ENCODE peak calls at places on chromosomes 7 and 10, in eight cellular contexts. M is K562, K is uterus, J is HCT116, O is A549, A is stomach, H is Peyer's patch, E is right lobe of liver. W is an unnamed sample.
A peak's percentile ranks its signal among the peaks of the same experiment; 100 is the strongest.

GRCh38 chr7:154429666-154430404 is 377.6 kb downstream of the DPP6 start:
- DNase-seq in E (no peak), K (no peak), A (no peak), O (no peak), M (no peak), J (no peak), H (no peak), W (no peak)

GRCh38 chr7:27184342-27185012 is 555 bp downstream of the HOXA11 start:
- DNase-seq in H (peak; percentile 64), A (peak; percentile 34), E (peak; percentile 38), K (peak; percentile 38), J (no peak), O (peak; percentile 51), M (no peak), W (no peak)

GRCh38 chr10:46518028-46518725 is 38.3 kb downstream of the GPRIN2 start:
- DNase-seq in H (peak; percentile 39), E (peak; percentile 36), O (no peak), A (peak; percentile 19), K (peak; percentile 7), J (no peak), M (no peak), W (no peak)

GRCh38 chr10:86363184-86363832 is 3.3 kb downstream of the GRID1 start:
- DNase-seq in H (peak; percentile 47), E (peak; percentile 45), K (no peak), M (peak; percentile 31), O (peak; percentile 58), J (no peak), A (peak; percentile 50), W (no peak)

GRCh38 chr7:45157653-45158401 is at the start of gene RAMP3:
- DNase-seq in H (no peak), J (no peak), K (no peak), A (no peak), M (peak; percentile 77), O (no peak), E (no peak), W (no peak)

GRCh38 chr10:131649609-131650008 is 251.2 kb upstream of the PPP2R2D start:
- DNase-seq in H (no peak), E (no peak), A (no peak), K (no peak), M (no peak), J (no peak), O (no peak), W (peak; percentile 40)

GRCh38 chr10:30671011-30671616 is 41.6 kb upstream of the LYZL2 start:
- DNase-seq in E (no peak), A (no peak), O (peak; percentile 84), M (peak; percentile 43), J (peak; percentile 65), K (peak; percentile 47), H (peak; percentile 67), W (peak; percentile 39)

GRCh38 chr10:123021517-123021916 is 12.7 kb downstream of the ACADSB start:
- DNase-seq in O (no peak), E (no peak), J (peak; percentile 29), A (no peak), H (no peak), M (no peak), K (no peak), W (no peak)

GRCh38 chr10:81981724-81982123 is 106.7 kb downstream of the NRG3 start:
- DNase-seq in E (no peak), A (no peak), H (no peak), M (no peak), O (no peak), J (no peak), K (no peak), W (no peak)

GRCh38 chr7:9921326-9921725 is 1052.3 kb upstream of the PHF14 start:
- DNase-seq in A (no peak), J (no peak), O (no peak), H (no peak), K (no peak), E (no peak), M (no peak), W (no peak)

GRCh38 chr7:18796216-18796615 is 300.7 kb downstream of the HDAC9 start:
- DNase-seq in E (no peak), A (no peak), H (no peak), M (no peak), O (no peak), K (no peak), J (no peak), W (no peak)

GRCh38 chr10:59801171-59801570 is 47.9 kb upstream of the MRLN start:
- DNase-seq in E (no peak), J (no peak), M (no peak), K (no peak), A (no peak), O (no peak), H (no peak), W (no peak)

GRCh38 chr7:120353171-120353570 is 80.2 kb downstream of the KCND2 start:
- DNase-seq in O (no peak), M (no peak), K (no peak), E (no peak), A (no peak), H (no peak), J (no peak), W (no peak)

GRCh38 chr7:105388373-105389089 is at the start of gene SRPK2:
- DNase-seq in A (peak; percentile 84), M (peak; percentile 97), E (peak; percentile 87), J (no peak), K (peak; percentile 68), H (peak; percentile 91), O (peak; percentile 81), W (peak; percentile 81)

GRCh38 chr7:117157121-117157870 is 165.6 kb downstream of the WNT2 start:
- DNase-seq in E (peak; percentile 79), H (peak; percentile 46), K (peak; percentile 44), A (no peak), J (no peak), M (no peak), O (peak; percentile 37), W (peak; percentile 56)

GRCh38 chr10:60819271-60819670 is 41.0 kb downstream of the CDK1 start:
- DNase-seq in J (no peak), A (no peak), O (no peak), H (no peak), E (no peak), M (no peak), K (no peak), W (no peak)

GRCh38 chr10:60821661-60822060 is 43.4 kb downstream of the CDK1 start:
- DNase-seq in K (no peak), H (no peak), E (no peak), A (no peak), M (no peak), J (no peak), O (no peak), W (no peak)

GRCh38 chr10:60817135-60817805 is 39.0 kb downstream of the CDK1 start:
- DNase-seq in A (no peak), E (no peak), M (no peak), O (no peak), H (no peak), K (no peak), J (no peak), W (peak; percentile 8)

GRCh38 chr10:60818134-60818770 is 40.0 kb downstream of the CDK1 start:
- DNase-seq in J (no peak), K (peak; percentile 72), E (no peak), A (no peak), O (no peak), M (no peak), H (no peak), W (no peak)

GRCh38 chr10:60820093-60820769 is 42.0 kb downstream of the CDK1 start:
- DNase-seq in H (no peak), J (no peak), O (peak; percentile 44), E (no peak), M (no peak), K (no peak), A (no peak), W (no peak)
- TF ChIP-seq CTCF in H (no peak), J (peak; percentile 29), O (peak; percentile 30), E (peak; percentile 21), M (peak; percentile 60), K (peak; percentile 38), A (no peak), W (no peak)

GRCh38 chr7:100679129-100679926 is 5.8 kb downstream of the GNB2 start:
- DNase-seq in A (no peak), K (no peak), O (no peak), J (no peak), M (peak; percentile 25), H (no peak), E (peak; percentile 48), W (no peak)
- H3K27ac ChIP-seq in A (no peak overlapping the region), K (peak overlapping the region; percentile 56), O (no peak overlapping the region), J (no peak overlapping the region), M (peak overlapping the region; percentile 28), H (peak overlapping the region; percentile 22), E (no peak overlapping the region), W (no peak overlapping the region)

GRCh38 chr10:987906-988666 is at the start of gene GTPBP4:
- DNase-seq in E (peak; percentile 99), M (peak; percentile 93), A (peak; percentile 100), H (peak; percentile 99), O (peak; percentile 98), K (peak; percentile 98), J (peak; percentile 94), W (peak; percentile 99)

GRCh38 chr10:985361-985760 is 2.9 kb upstream of the GTPBP4 start:
- DNase-seq in O (no peak), E (no peak), M (no peak), J (no peak), H (peak; percentile 0), K (no peak), A (no peak), W (no peak)

GRCh38 chr10:987635-987905 is 664 bp upstream of the GTPBP4 start:
- DNase-seq in M (no peak), J (no peak), O (no peak), E (no peak), K (no peak), A (peak; percentile 51), H (no peak), W (no peak)

GRCh38 chr10:986137-986825 is 2.0 kb upstream of the GTPBP4 start:
- DNase-seq in J (no peak), H (peak; percentile 41), K (no peak), O (no peak), A (peak; percentile 86), E (no peak), M (no peak), W (peak; percentile 44)

GRCh38 chr10:986881-987634 is 1.2 kb upstream of the GTPBP4 start:
- DNase-seq in A (no peak), H (peak; percentile 43), K (no peak), O (no peak), E (no peak), M (no peak), J (no peak), W (no peak)
- TF ChIP-seq POLR2A in A (no peak), H (no peak), K (no peak), O (no peak), E (no peak), M (no peak), J (no peak), W (no peak)

DNA sequence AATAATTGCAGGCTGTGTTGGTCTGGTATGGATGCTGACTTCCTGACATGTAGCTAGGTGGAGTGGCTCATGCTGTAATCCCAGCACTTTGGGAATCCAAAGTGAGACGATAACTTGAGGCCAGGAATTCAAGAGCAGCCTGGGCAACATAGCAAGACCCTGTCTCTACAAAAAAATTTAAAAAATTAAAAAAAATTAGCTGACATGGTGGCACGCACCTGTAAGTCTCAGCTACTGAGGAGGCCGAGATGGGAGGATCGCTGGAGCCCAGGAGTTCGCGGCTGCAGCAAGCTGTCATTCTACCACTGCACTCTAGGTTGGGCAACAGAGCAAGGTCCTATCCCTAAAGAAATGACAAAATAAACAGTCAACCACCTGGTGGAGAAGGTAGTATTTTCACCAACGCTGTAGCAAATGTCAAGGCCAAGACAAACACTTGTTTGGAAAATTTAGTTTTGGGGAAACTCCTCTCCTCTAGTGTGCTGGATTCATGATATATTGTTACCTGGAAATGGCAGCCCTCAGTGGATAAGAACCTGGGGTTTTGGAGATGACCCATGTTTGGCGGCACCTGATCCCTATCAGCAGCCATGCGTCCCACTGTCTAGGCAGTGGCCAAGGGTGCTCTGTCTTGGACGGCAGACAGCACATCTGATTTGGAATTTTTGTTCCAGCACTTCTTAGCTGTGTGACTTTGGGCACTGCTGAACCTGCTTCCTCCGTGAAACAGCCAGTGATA is 29.5 kb downstream of the CUX1 start:
- DNase-seq in E (no peak), O (no peak), K (no peak), A (no peak), M (no peak), H (no peak), J (no peak), W (no peak)
- TF ChIP-seq CTCF in E (no peak), O (no peak), K (no peak), A (no peak), M (no peak), H (no peak), J (no peak), W (no peak)

W was measured in body of pancreas.